ENCODE peak calls at places on chromosomes 5 and 9, in eight cellular contexts. I is hepatocyte; T is uterus; S is colonic mucosa; J is stimulated activated CD4-positive, alpha-beta T cell treated with anti-CD3 and anti-CD28 coated beads, Interleukin-12 subunit alpha, Interleukin-12 subunit beta, amount 100 ng/mL, for 4 hours; W is stromal cell of bone marrow; V is COLO829; K is effector memory CD4-positive, alpha-beta T cell. M is an unnamed sample.

GRCh38 chr9:35271637-35272036 is 109.8 kb downstream of the UNC13B start:
- DNase-seq in T (no peak), V (no peak), K (no peak), I (no peak), J (no peak), S (no peak), W (no peak), M (no peak)

GRCh38 chr5:169408166-169408565 is 107.2 kb upstream of the SLIT3 start:
- DNase-seq in K (no peak), I (peak), T (no peak), W (no peak), S (no peak), J (no peak), V (no peak), M (no peak)

GRCh38 chr5:61599370-61600140 is 267.5 kb downstream of the ZSWIM6 start:
- DNase-seq in W (peak), I (peak), K (no peak), S (no peak), T (no peak), J (no peak), V (no peak), M (no peak)

GRCh38 chr5:39400711-39401385 is 23.9 kb downstream of the DAB2 start:
- DNase-seq in V (no peak), W (no peak), T (no peak), J (no peak), S (no peak), I (peak), K (no peak), M (no peak)

GRCh38 chr5:107633171-107633901 is 37.4 kb downstream of the EFNA5 start:
- DNase-seq in T (no peak), J (no peak), I (no peak), S (no peak), K (no peak), V (no peak), W (peak), M (no peak)

GRCh38 chr9:73441890-73442818 is 290.5 kb downstream of the ANXA1 start:
- DNase-seq in J (no peak), I (no peak), V (no peak), S (no peak), K (no peak), W (no peak), T (no peak), M (peak)

GRCh38 chr9:119963798-119964372 is 594.6 kb upstream of the BRINP1 start:
- DNase-seq in V (peak), T (no peak), S (no peak), I (peak), K (no peak), J (no peak), W (peak), M (peak)

GRCh38 chr5:113017891-113018635 is 41.5 kb downstream of the DCP2 start:
- DNase-seq in S (no peak), K (no peak), V (no peak), J (no peak), I (no peak), T (no peak), W (no peak), M (no peak)

GRCh38 chr5:159030357-159030756 is 69.4 kb downstream of the EBF1 start:
- DNase-seq in S (no peak), J (no peak), T (no peak), I (no peak), V (no peak), K (no peak), W (no peak), M (peak)

GRCh38 chr5:172707285-172708182 is 63.5 kb downstream of the DUSP1 start:
- DNase-seq in I (peak), W (peak), T (no peak), V (no peak), K (no peak), S (no peak), J (no peak), M (peak)

GRCh38 chr9:116383956-116384355 is 230.4 kb downstream of the PAPPA start:
- DNase-seq in S (no peak), T (no peak), V (no peak), W (no peak), K (no peak), I (no peak), J (no peak), M (no peak)

GRCh38 chr5:18968966-18969365 is 1019.0 kb downstream of the CDH18 start:
- DNase-seq in J (no peak), W (no peak), V (no peak), T (no peak), K (no peak), I (no peak), S (no peak), M (no peak)

GRCh38 chr5:72402959-72403628 is 82.9 kb downstream of the PTCD2 start:
- DNase-seq in K (no peak), I (no peak), V (peak), W (no peak), J (no peak), S (peak), T (peak), M (peak)